ENCODE peak calls at places on chromosomes 5 and 9, in nine cellular contexts. D is H1, U is fibroblast of lung, C is Peyer's patch, A is H9, L is heart right ventricle, E is mammary epithelial cell, O is lower lobe of right lung, V is pancreas. H is an unnamed sample. For H3K4me1, the result is how much of the 10 kb centered on the place peaks cover.

GRCh38 chr5:168401880-168402279 is 84.4 kb upstream of the RARS1 start:
- DNase-seq in A (no peak), D (no peak), U (no peak), O (no peak), C (no peak), E (peak), V (no peak), L (no peak), H (peak)

GRCh38 chr9:17453751-17454150 is 125.1 kb upstream of the SH3GL2 start:
- DNase-seq in A (no peak), D (no peak), E (no peak), V (no peak), O (no peak), U (peak), C (no peak), L (no peak), H (no peak)

GRCh38 chr9:5269249-5269715 is 35.2 kb downstream of the RLN2 start:
- DNase-seq in L (no peak), U (peak), C (no peak), D (peak), A (no peak), O (no peak), V (no peak), E (peak), H (peak)

GRCh38 chr5:178182158-178182876 is 4.9 kb downstream of the GMCL2 start:
- DNase-seq in D (no peak), C (no peak), E (no peak), V (no peak), A (peak), U (no peak), O (no peak), L (no peak), H (no peak)

GRCh38 chr5:10987881-10988504 is 227.0 kb upstream of the DAP start:
- DNase-seq in C (peak), D (peak), L (peak), E (peak), V (peak), O (peak), A (peak), U (peak), H (no peak)

GRCh38 chr5:78566747-78567449 is 81.7 kb downstream of the LHFPL2 start:
- DNase-seq in C (no peak), V (no peak), E (peak), L (no peak), D (no peak), U (peak), A (no peak), O (no peak), H (peak)

GRCh38 chr5:158609729-158610128 is 490.0 kb downstream of the EBF1 start:
- DNase-seq in E (no peak), L (no peak), A (no peak), D (no peak), O (no peak), V (no peak), C (no peak), U (peak), H (no peak)

GRCh38 chr9:120931278-120932085 is 4.9 kb upstream of the TRAF1 start:
- DNase-seq in A (no peak), L (no peak), E (peak), C (no peak), O (no peak), D (no peak), U (peak), V (no peak), H (peak)

GRCh38 chr5:19866088-19866446 is 121.9 kb downstream of the CDH18 start:
- DNase-seq in E (peak), U (no peak), C (no peak), A (no peak), L (no peak), D (no peak), V (no peak), O (no peak), H (peak)

GRCh38 chr5:97163360-97163764 is 19.7 kb downstream of the RIOK2 start:
- DNase-seq in E (no peak), A (no peak), U (no peak), V (no peak), C (no peak), L (no peak), D (no peak), O (no peak), H (no peak)

GRCh38 chr9:17422994-17423680 is 155.7 kb upstream of the SH3GL2 start:
- DNase-seq in E (no peak), V (no peak), A (no peak), L (no peak), U (no peak), C (no peak), O (peak), D (no peak), H (no peak)

GRCh38 chr5:57816108-57816507 is 333.5 kb upstream of the ACTBL2 start:
- DNase-seq in V (no peak), E (peak), C (no peak), U (peak), A (peak), L (no peak), D (peak), O (no peak), H (peak)

GRCh38 chr9:30039712-30040111 is 2344.7 kb upstream of the ACO1 start:
- DNase-seq in V (no peak), L (no peak), A (no peak), D (no peak), U (no peak), C (no peak), E (no peak), O (no peak), H (no peak)

GRCh38 chr5:124738751-124739559 is 7.5 kb downstream of the ZNF608 start:
- DNase-seq in O (no peak), A (peak), U (peak), D (peak), E (no peak), V (no peak), L (no peak), C (no peak), H (no peak)

GRCh38 chr5:109654455-109654854 is 35.3 kb upstream of the MAN2A1 start:
- DNase-seq in O (no peak), E (peak), L (no peak), U (peak), V (no peak), A (no peak), D (no peak), C (no peak), H (peak)

GRCh38 chr9:5958273-5958672 is 57.2 kb downstream of the RANBP6 start:
- DNase-seq in V (no peak), C (no peak), A (no peak), O (no peak), L (no peak), U (no peak), D (no peak), E (no peak), H (no peak)

GRCh38 chr9:69180670-69181069 is 6.6 kb downstream of the TJP2 start:
- DNase-seq in U (peak), D (no peak), C (no peak), L (no peak), V (peak), A (no peak), E (peak), O (no peak), H (peak)

GRCh38 chr5:129853588-129853987 is 50.7 kb upstream of the CHSY3 start:
- DNase-seq in V (no peak), U (no peak), A (no peak), D (no peak), O (no peak), E (no peak), L (no peak), C (no peak), H (no peak)

GRCh38 chr9:79611091-79611614 is 39.4 kb downstream of the TLE4 start:
- DNase-seq in A (no peak), C (no peak), V (no peak), D (no peak), O (no peak), U (peak), L (no peak), E (peak), H (peak)

GRCh38 chr9:22037954-22038690 is 29.0 kb upstream of the CDKN2B start:
- DNase-seq in V (no peak), C (no peak), U (no peak), O (no peak), E (peak), A (no peak), L (no peak), D (no peak), H (peak)

GRCh38 chr9:124415102-124415851 is at the start of gene PSMB7:
- DNase-seq in O (peak), U (peak), V (peak), E (peak), D (peak), A (peak), L (peak), C (peak), H (peak)

GRCh38 chr5:180779985-180780610 is 22.5 kb downstream of the MGAT1 start:
- DNase-seq in E (no peak), D (no peak), O (no peak), L (no peak), V (no peak), C (no peak), U (no peak), A (no peak), H (no peak)

GRCh38 chr5:75847561-75848021 is 130.4 kb upstream of the POC5 start:
- DNase-seq in D (no peak), V (no peak), U (no peak), C (no peak), O (no peak), E (no peak), L (no peak), A (no peak), H (no peak)

GRCh38 chr9:99449726-99450125 is 227.6 kb downstream of the SEC61B start:
- DNase-seq in D (no peak), U (no peak), A (no peak), E (no peak), O (no peak), V (no peak), C (no peak), L (no peak), H (no peak)

DNA sequence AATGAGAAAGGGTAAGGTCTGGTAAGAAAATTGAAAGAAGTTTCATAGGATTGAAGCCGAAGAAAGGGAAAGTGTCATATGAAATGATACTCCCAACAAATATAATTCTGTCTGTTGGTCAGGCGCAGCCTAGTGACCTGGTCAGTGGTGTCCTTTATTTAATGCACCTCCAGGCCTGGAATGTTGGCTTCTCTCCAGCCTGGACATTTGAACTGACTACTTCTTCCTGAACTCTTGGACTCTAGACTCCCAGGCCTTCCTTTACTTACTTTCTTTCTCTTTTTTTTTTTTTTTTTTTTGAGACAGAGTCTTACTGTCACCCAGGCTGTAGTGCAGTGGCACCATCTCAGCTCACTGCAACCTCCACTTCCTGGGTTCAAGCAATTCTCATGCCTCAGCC is 1381.5 kb upstream of the WWC1 start:
- DNase-seq in L (no peak), E (no peak), A (no peak), U (no peak), D (no peak), O (no peak), V (no peak), C (no peak), H (no peak)
- TF ChIP-seq CTCF in L (no peak), E (no peak), A (no peak), U (no peak), D (no peak), O (no peak), V (no peak), C (no peak), H (no peak)

DNA sequence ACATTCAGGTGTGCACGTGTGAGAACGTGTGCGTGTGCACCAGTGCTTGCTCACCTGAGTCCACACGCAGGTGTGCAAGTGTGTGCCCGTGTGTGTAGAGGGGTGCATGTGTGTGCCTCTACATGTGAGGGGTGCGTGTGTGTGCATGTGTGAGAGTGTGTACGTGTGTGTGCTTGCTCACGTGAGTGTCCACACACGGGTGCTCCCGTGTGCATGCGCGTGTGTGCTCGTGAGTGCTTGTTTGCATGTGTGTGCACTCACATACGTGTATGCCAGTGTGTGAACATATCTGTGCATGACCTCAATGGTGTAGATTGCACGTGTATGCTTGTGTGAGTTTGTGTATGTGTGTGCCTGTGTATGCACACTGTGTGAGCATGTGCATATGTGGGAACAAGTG is 40.5 kb upstream of the NOTCH1 start:
- DNase-seq in L (peak), A (no peak), D (no peak), O (no peak), U (no peak), E (no peak), V (no peak), C (no peak), H (no peak)
- H3K4me1 ChIP-seq in L (under half), A (under half), D (under half), O (half or more), U (under half), E (under half), V (under half), C (under half), H (under half)

GRCh38 chr9:85575868-85576267 is 165.9 kb downstream of the AGTPBP1 start:
- DNase-seq in D (no peak), V (no peak), U (no peak), L (no peak), E (no peak), C (no peak), A (no peak), O (no peak), H (no peak)

GRCh38 chr9:85577353-85577952 is 164.3 kb downstream of the AGTPBP1 start:
- DNase-seq in V (no peak), U (no peak), A (no peak), L (no peak), D (no peak), E (no peak), C (no peak), O (no peak), H (no peak)
- TF ChIP-seq CTCF in V (no peak), U (no peak), A (no peak), L (no peak), D (no peak), E (no peak), C (no peak), O (no peak), H (no peak)

GRCh38 chr9:115943591-115944165 is 209.9 kb upstream of the PAPPA start:
- DNase-seq in C (no peak), U (no peak), V (no peak), O (no peak), D (no peak), A (no peak), E (no peak), L (no peak), H (no peak)

GRCh38 chr9:115944166-115944948 is 209.2 kb upstream of the PAPPA start:
- DNase-seq in E (peak), U (peak), O (peak), A (peak), V (peak), L (peak), D (no peak), C (no peak), H (peak)

GRCh38 chr9:115938479-115938878 is 215.1 kb upstream of the PAPPA start:
- DNase-seq in L (no peak), E (no peak), V (no peak), C (no peak), D (no peak), U (no peak), O (no peak), A (no peak), H (no peak)

GRCh38 chr9:115939065-115939765 is 214.4 kb upstream of the PAPPA start:
- DNase-seq in O (no peak), E (peak), D (no peak), C (no peak), A (no peak), L (no peak), U (peak), V (no peak), H (peak)

DNA sequence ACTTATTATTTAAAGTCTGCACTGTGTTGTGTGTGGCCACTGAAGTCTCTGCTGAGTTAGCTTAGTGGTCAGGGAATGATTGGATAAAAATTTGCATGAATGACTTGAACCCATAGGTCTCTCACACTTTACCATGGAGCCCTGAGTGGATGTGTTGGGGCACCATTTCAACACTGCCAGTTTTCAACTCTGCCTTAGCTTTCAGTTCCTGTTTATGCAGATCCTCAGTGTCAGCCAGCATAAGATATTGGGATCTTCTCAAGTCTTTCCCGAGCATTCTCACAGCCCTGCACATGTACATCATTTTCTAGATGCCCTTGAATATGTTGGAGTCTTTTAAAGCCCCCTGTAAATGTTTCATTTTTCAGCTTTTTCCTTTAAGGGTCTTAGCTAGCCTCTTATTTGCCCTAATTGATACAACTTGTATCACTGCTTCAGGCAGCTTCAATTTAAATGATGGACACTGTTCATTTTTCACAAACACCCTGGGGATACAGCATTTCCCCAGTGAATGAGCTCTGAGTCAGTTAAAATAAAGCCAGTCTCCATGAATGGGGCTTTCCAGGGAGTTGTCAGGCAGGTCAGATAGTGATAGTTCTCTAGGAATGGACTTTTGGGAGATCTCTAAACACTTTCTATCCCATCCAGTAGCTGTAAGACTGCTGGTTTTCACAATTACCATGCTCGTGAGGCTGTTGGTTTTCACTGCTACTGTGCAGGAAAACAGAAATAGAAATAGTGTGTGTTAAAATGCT is 211.9 kb upstream of the PAPPA start:
- DNase-seq in O (no peak), U (peak), A (no peak), V (no peak), L (no peak), C (no peak), D (no peak), E (peak), H (peak)
- H3K4me1 ChIP-seq in O (under half), U (under half), A (under half), V (under half), L (under half), C (under half), D (under half), E (half or more), H (half or more)

GRCh38 chr5:32074401-32074800 is 99.7 kb downstream of the GOLPH3 start:
- DNase-seq in D (no peak), C (no peak), O (no peak), L (peak), V (no peak), E (no peak), U (no peak), A (no peak), H (no peak)
- TF ChIP-seq CTCF in D (peak), C (no peak), O (no peak), L (no peak), V (no peak), E (no peak), U (no peak), A (peak), H (no peak)

DNA sequence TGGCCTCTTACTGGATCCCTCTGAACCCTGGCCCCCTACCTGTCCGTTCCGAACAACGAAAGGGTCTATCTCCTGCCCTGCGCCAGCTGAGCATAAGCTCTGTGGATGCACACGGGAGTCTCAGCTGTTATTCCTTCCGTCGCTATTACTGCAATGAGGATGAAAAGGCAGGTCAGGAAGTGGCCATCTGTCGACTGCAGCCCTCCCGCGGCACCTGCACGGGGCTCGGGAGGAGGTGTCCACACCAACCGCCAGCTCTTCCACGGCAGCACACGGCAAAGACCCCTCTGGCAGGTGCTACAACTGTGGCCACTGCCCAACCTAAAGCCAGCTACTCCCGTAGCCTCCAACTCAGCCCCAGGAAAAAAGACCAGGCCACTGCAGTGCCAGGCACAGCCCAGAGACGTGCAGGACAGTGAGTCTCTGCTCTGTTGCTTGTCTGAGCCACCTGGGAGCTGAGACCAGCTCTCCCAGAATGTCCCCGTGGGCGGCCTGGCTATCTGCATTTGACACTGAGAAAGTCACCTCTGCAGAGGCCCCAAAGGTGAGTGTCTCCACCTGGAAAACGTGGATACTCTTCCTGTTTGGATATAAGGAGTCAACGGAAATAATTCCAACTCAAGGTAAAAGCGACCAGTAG is 19.1 kb downstream of the CAMSAP1 start:
- DNase-seq in C (no peak), U (no peak), V (no peak), D (no peak), O (no peak), L (no peak), A (no peak), E (no peak), H (no peak)
- H3K4me1 ChIP-seq in C (under half), U (under half), V (under half), D (half or more), O (half or more), L (half or more), A (under half), E (half or more), H (under half)

H was measured in foreskin keratinocyte.